ENCODE peak calls at places on chromosomes 11 and 22, in five cellular contexts. One of them, this sample, is unnamed.

GRCh38 chr11:24963879-24964278 is 467.0 kb downstream of the LUZP2 start:
- DNase-seq in CD4-positive, CD25-positive, alpha-beta regulatory T cell: no peak
- DNase-seq in lower lobe of right lung: no peak
- DNase-seq in mucosa of descending colon: no peak
- DNase-seq in CD8-positive, alpha-beta T cell: no peak
- DNase-seq in this sample: no peak

GRCh38 chr11:10838906-10839305 is 18.9 kb downstream of the ZBED5 start:
- DNase-seq in CD4-positive, CD25-positive, alpha-beta regulatory T cell: no peak
- DNase-seq in lower lobe of right lung: no peak
- DNase-seq in mucosa of descending colon: no peak
- DNase-seq in CD8-positive, alpha-beta T cell: no peak
- DNase-seq in this sample: no peak

GRCh38 chr22:12613199-12613598 is 2914.8 kb upstream of the OR11H1 start:
- DNase-seq in CD4-positive, CD25-positive, alpha-beta regulatory T cell: no peak
- DNase-seq in lower lobe of right lung: no peak
- DNase-seq in mucosa of descending colon: no peak
- DNase-seq in CD8-positive, alpha-beta T cell: no peak
- DNase-seq in this sample: no peak

GRCh38 chr11:120522021-120522420 is 10.5 kb downstream of the GRIK4 start:
- DNase-seq in CD4-positive, CD25-positive, alpha-beta regulatory T cell: no peak
- DNase-seq in lower lobe of right lung: peak; percentile 18
- DNase-seq in mucosa of descending colon: no peak
- DNase-seq in CD8-positive, alpha-beta T cell: no peak
- DNase-seq in this sample: no peak

GRCh38 chr11:112000703-112001102 is 24.5 kb upstream of the DLAT start:
- DNase-seq in CD4-positive, CD25-positive, alpha-beta regulatory T cell: no peak
- DNase-seq in lower lobe of right lung: no peak
- DNase-seq in mucosa of descending colon: no peak
- DNase-seq in CD8-positive, alpha-beta T cell: no peak
- DNase-seq in this sample: no peak

GRCh38 chr11:75968021-75968685 is 153.1 kb downstream of the UVRAG start:
- DNase-seq in CD4-positive, CD25-positive, alpha-beta regulatory T cell: no peak
- DNase-seq in lower lobe of right lung: no peak
- DNase-seq in mucosa of descending colon: no peak
- DNase-seq in CD8-positive, alpha-beta T cell: no peak
- DNase-seq in this sample: no peak

GRCh38 chr11:120400564-120401364 is 64.6 kb downstream of the ARHGEF12 start:
- DNase-seq in CD4-positive, CD25-positive, alpha-beta regulatory T cell: no peak
- DNase-seq in lower lobe of right lung: no peak
- DNase-seq in mucosa of descending colon: no peak
- DNase-seq in CD8-positive, alpha-beta T cell: no peak
- DNase-seq in this sample: no peak

GRCh38 chr11:119047205-119047604 is 9.8 kb downstream of the HYOU1 start:
- DNase-seq in CD4-positive, CD25-positive, alpha-beta regulatory T cell: no peak
- DNase-seq in lower lobe of right lung: no peak
- DNase-seq in mucosa of descending colon: no peak
- DNase-seq in CD8-positive, alpha-beta T cell: no peak
- DNase-seq in this sample: no peak

GRCh38 chr11:19220903-19221682 is 19.3 kb upstream of the CSRP3 start:
- DNase-seq in CD4-positive, CD25-positive, alpha-beta regulatory T cell: no peak
- DNase-seq in lower lobe of right lung: no peak
- DNase-seq in mucosa of descending colon: no peak
- DNase-seq in CD8-positive, alpha-beta T cell: no peak
- DNase-seq in this sample: no peak

GRCh38 chr11:128323381-128323780 is 264.0 kb downstream of the ETS1 start:
- DNase-seq in CD4-positive, CD25-positive, alpha-beta regulatory T cell: peak; percentile 82
- DNase-seq in lower lobe of right lung: no peak
- DNase-seq in mucosa of descending colon: no peak
- DNase-seq in CD8-positive, alpha-beta T cell: no peak
- DNase-seq in this sample: no peak

GRCh38 chr22:47659467-47660302 is 897.2 kb downstream of the TBC1D22A start:
- DNase-seq in CD4-positive, CD25-positive, alpha-beta regulatory T cell: no peak
- DNase-seq in lower lobe of right lung: no peak
- DNase-seq in mucosa of descending colon: no peak
- DNase-seq in CD8-positive, alpha-beta T cell: no peak
- DNase-seq in this sample: no peak

GRCh38 chr22:42343136-42343484 is 72.7 kb upstream of the TCF20 start:
- DNase-seq in CD4-positive, CD25-positive, alpha-beta regulatory T cell: no peak
- DNase-seq in lower lobe of right lung: no peak
- DNase-seq in mucosa of descending colon: peak; percentile 55
- DNase-seq in CD8-positive, alpha-beta T cell: no peak
- DNase-seq in this sample: no peak

GRCh38 chr11:62404435-62404834 is 14.4 kb upstream of the SCGB1A1 start:
- DNase-seq in CD4-positive, CD25-positive, alpha-beta regulatory T cell: no peak
- DNase-seq in lower lobe of right lung: no peak
- DNase-seq in mucosa of descending colon: no peak
- DNase-seq in CD8-positive, alpha-beta T cell: no peak
- DNase-seq in this sample: no peak

GRCh38 chr11:122198291-122198983 is 82.4 kb upstream of the BLID start:
- DNase-seq in CD4-positive, CD25-positive, alpha-beta regulatory T cell: no peak
- DNase-seq in lower lobe of right lung: no peak
- DNase-seq in mucosa of descending colon: no peak
- DNase-seq in CD8-positive, alpha-beta T cell: no peak
- DNase-seq in this sample: no peak

GRCh38 chr22:20918663-20919220 is 1.5 kb downstream of the CRKL start:
- DNase-seq in CD4-positive, CD25-positive, alpha-beta regulatory T cell: no peak
- DNase-seq in lower lobe of right lung: no peak
- DNase-seq in mucosa of descending colon: peak; percentile 34
- DNase-seq in CD8-positive, alpha-beta T cell: no peak
- DNase-seq in this sample: no peak

DNA sequence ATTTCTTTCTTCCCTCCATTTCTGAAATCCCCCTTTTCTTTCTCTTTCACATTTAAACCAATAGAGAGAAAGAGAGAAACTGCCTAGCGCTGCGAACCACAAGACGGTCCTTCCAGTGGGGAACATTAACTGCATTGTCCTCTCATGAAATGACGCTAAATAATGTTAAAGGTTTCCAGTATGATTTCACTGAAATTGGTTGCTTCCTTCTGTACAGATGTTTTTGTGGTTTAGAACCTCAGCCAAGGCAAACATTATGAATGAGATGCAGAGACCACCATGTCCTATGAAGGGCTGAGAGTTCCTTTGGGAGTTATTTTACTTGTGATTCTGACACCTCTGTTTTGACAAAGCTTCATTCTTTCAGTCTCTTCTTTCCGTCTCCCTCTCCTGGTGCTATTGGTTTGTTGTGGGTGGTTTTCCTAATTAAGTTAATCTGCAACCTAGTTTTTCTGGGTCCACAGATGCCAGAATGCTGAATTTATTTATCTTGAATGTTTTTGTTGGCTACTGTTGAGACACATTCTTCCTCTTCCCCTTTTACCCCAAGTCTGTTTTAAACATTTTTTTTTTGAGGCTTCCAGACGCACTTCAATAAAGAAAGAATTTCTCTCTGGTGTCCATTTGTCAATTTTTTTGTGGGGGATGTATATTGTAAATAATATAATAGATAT is 52.0 kb downstream of the ZBTB16 start:
- DNase-seq in CD4-positive, CD25-positive, alpha-beta regulatory T cell: no peak
- DNase-seq in lower lobe of right lung: no peak
- DNase-seq in mucosa of descending colon: no peak
- DNase-seq in CD8-positive, alpha-beta T cell: no peak
- DNase-seq in this sample: no peak
- H3K4me1 ChIP-seq in CD4-positive, CD25-positive, alpha-beta regulatory T cell: no peaks in the 10 kb centered on the region
- H3K4me1 ChIP-seq in lower lobe of right lung: peaks cover 98% of the 10 kb centered on the region
- H3K4me1 ChIP-seq in mucosa of descending colon: peaks cover 10% of the 10 kb centered on the region
- H3K4me1 ChIP-seq in CD8-positive, alpha-beta T cell: no peaks in the 10 kb centered on the region
- H3K4me1 ChIP-seq in this sample: peaks cover 77% of the 10 kb centered on the region

GRCh38 chr11:12087075-12087775 is 23.2 kb upstream of the MICAL2 start:
- DNase-seq in CD4-positive, CD25-positive, alpha-beta regulatory T cell: peak; percentile 86
- DNase-seq in lower lobe of right lung: peak; percentile 68
- DNase-seq in mucosa of descending colon: peak; percentile 72
- DNase-seq in CD8-positive, alpha-beta T cell: no peak
- DNase-seq in this sample: no peak

GRCh38 chr11:12085371-12086251 is 24.8 kb upstream of the MICAL2 start:
- DNase-seq in CD4-positive, CD25-positive, alpha-beta regulatory T cell: no peak
- DNase-seq in lower lobe of right lung: no peak
- DNase-seq in mucosa of descending colon: no peak
- DNase-seq in CD8-positive, alpha-beta T cell: no peak
- DNase-seq in this sample: no peak

GRCh38 chr11:12088531-12088930 is 21.9 kb upstream of the MICAL2 start:
- DNase-seq in CD4-positive, CD25-positive, alpha-beta regulatory T cell: no peak
- DNase-seq in lower lobe of right lung: no peak
- DNase-seq in mucosa of descending colon: no peak
- DNase-seq in CD8-positive, alpha-beta T cell: no peak
- DNase-seq in this sample: no peak

GRCh38 chr11:12088047-12088481 is 22.3 kb upstream of the MICAL2 start:
- DNase-seq in CD4-positive, CD25-positive, alpha-beta regulatory T cell: peak; percentile 63
- DNase-seq in lower lobe of right lung: no peak
- DNase-seq in mucosa of descending colon: peak; percentile 74
- DNase-seq in CD8-positive, alpha-beta T cell: no peak
- DNase-seq in this sample: peak; percentile 72

DNA sequence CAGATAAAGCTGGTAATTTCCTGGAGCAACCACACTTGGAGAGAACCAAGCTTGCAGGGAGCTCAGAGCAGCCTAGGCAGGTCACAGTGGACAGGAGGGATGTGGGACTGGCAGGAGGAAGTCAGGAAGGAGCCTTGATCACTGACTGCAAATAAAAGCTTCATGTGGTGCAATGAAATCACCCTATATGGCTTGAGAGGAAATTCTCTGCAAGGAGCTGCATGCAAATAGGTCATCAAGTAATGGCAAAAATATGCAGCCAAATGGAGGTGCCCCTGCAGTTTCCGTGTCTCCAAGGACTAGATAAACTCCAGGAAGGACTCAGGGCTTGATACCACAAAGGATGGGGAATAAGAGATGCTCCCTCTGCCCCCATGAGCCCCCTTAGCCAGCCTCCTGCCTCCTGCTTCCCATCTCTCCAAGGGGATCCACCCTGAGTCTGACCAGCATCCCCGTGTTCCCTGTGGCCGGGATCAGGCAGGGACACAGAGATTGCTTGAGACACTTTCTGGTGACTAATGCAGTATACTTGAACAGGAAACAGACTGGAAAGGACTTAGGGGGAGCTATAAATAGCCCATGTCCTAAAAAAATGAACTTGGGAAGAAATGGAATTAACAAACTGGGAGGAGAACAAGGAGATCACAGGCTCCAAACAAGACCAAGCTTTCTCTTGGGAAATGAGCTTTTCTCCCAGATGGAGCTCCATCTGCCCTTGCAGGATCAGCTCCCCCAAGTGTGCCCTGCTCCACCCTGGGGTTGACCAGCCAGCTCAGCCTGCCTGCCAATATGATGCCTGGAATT is 23.9 kb upstream of the MICAL2 start:
- DNase-seq in CD4-positive, CD25-positive, alpha-beta regulatory T cell: peak; percentile 37
- DNase-seq in lower lobe of right lung: no peak
- DNase-seq in mucosa of descending colon: peak; percentile 56
- DNase-seq in CD8-positive, alpha-beta T cell: no peak
- DNase-seq in this sample: peak; percentile 79
- H3K4me1 ChIP-seq in CD4-positive, CD25-positive, alpha-beta regulatory T cell: peaks cover 44% of the 10 kb centered on the region
- H3K4me1 ChIP-seq in lower lobe of right lung: peaks cover 64% of the 10 kb centered on the region
- H3K4me1 ChIP-seq in mucosa of descending colon: peaks cover 58% of the 10 kb centered on the region
- H3K4me1 ChIP-seq in CD8-positive, alpha-beta T cell: peaks cover 55% of the 10 kb centered on the region
- H3K4me1 ChIP-seq in this sample: peaks cover 42% of the 10 kb centered on the region

DNA sequence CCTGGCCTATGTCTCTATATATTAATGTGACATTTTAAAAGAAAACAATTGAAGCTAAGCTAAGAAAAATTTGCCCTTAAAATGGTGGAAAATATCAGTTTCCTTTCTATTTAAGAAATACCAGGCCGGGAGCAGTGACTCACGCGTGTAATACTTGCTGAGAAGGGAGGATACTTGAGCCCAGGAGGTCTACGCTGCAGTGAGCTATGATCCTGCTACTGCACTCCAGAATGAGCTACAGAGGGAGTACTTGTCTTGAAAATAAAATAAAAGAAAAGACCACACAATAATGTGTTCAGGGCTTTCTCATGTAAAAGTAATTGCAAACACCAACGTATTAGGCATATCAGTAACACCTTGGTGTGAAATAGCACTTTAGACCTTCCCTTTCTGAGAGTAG is 1.4 kb upstream of the PRSS23 start:
- DNase-seq in CD4-positive, CD25-positive, alpha-beta regulatory T cell: no peak
- DNase-seq in lower lobe of right lung: no peak
- DNase-seq in mucosa of descending colon: no peak
- DNase-seq in CD8-positive, alpha-beta T cell: no peak
- DNase-seq in this sample: no peak
- H3K4me1 ChIP-seq in CD4-positive, CD25-positive, alpha-beta regulatory T cell: peaks cover 4% of the 10 kb centered on the region
- H3K4me1 ChIP-seq in lower lobe of right lung: peaks cover 27% of the 10 kb centered on the region
- H3K4me1 ChIP-seq in mucosa of descending colon: no peaks in the 10 kb centered on the region
- H3K4me1 ChIP-seq in CD8-positive, alpha-beta T cell: no peaks in the 10 kb centered on the region
- H3K4me1 ChIP-seq in this sample: no peaks in the 10 kb centered on the region

DNA sequence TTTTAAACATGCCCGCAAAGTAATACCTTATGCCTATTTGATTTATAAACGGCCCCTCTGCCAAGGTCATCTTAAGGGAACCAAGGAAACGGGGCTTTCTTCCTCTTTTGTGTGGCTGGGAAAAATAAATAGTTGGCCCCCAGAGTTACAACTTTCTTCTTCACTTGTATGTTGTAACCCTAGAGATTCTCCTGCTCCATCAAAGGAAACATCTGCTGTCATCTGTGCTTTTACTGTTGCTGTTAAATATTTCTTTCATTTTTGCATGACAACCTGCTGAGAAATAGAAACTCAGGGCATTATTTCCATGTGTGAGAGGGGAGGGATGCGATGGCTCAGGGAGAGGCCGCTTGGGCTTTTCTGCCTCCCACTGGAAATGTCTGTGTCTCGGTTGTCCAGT is 21.8 kb upstream of the CDC42EP2 start:
- DNase-seq in CD4-positive, CD25-positive, alpha-beta regulatory T cell: no peak
- DNase-seq in lower lobe of right lung: no peak
- DNase-seq in mucosa of descending colon: no peak
- DNase-seq in CD8-positive, alpha-beta T cell: no peak
- DNase-seq in this sample: no peak
- H3K4me1 ChIP-seq in CD4-positive, CD25-positive, alpha-beta regulatory T cell: no peaks in the 10 kb centered on the region
- H3K4me1 ChIP-seq in lower lobe of right lung: peaks cover 70% of the 10 kb centered on the region
- H3K4me1 ChIP-seq in mucosa of descending colon: peaks cover 11% of the 10 kb centered on the region
- H3K4me1 ChIP-seq in CD8-positive, alpha-beta T cell: no peaks in the 10 kb centered on the region
- H3K4me1 ChIP-seq in this sample: peaks cover 6% of the 10 kb centered on the region

This sample was measured in heart left ventricle.